ENCODE peak calls at places on chromosomes 1 and 21, in four cellular contexts. Y, U, I and X are unnamed samples.

GRCh38 chr1:222817529-222817928 is 2.7 kb downstream of the DISP1 start:
- DNase-seq in I (no peak), U (no peak), Y (no peak), X (no peak)

GRCh38 chr1:22158654-22159053 is 15.8 kb upstream of the WNT4 start:
- DNase-seq in Y (no peak), I (no peak), U (no peak), X (no peak)

GRCh38 chr1:182668633-182669032 is 15.8 kb downstream of the RGS8 start:
- DNase-seq in Y (no peak), I (no peak), U (no peak), X (no peak)

GRCh38 chr1:77387553-77387952 is 105.7 kb downstream of the AK5 start:
- DNase-seq in U (no peak), I (no peak), Y (no peak), X (no peak)

GRCh38 chr1:200776949-200777348 is 38.3 kb downstream of the CAMSAP2 start:
- DNase-seq in Y (no peak), U (peak; percentile 5), I (no peak), X (no peak)

GRCh38 chr1:165914136-165914798 is 86.9 kb downstream of the UCK2 start:
- DNase-seq in Y (peak; percentile 54), I (peak; percentile 80), U (peak; percentile 67), X (peak; percentile 81)

GRCh38 chr1:165075725-165076370 is 280.7 kb downstream of the LMX1A start:
- DNase-seq in I (peak; percentile 27), Y (no peak), U (peak; percentile 18), X (peak; percentile 77)

GRCh38 chr21:36325373-36326010 is 5.5 kb downstream of the MORC3 start:
- DNase-seq in U (peak; percentile 42), I (no peak), Y (no peak), X (no peak)

GRCh38 chr1:69686367-69686984 is 118.8 kb downstream of the LRRC7 start:
- DNase-seq in U (no peak), I (no peak), Y (no peak), X (no peak)

GRCh38 chr1:232868793-232869491 is 63.7 kb downstream of the MAP10 start:
- DNase-seq in I (no peak), Y (no peak), U (no peak), X (no peak)

GRCh38 chr1:160795951-160796383 is at the start of gene LY9:
- DNase-seq in Y (peak; percentile 97), U (no peak), I (no peak), X (no peak)

GRCh38 chr1:31372961-31373896 is at the start of gene FABP3:
- DNase-seq in U (peak; percentile 71), I (peak; percentile 86), Y (no peak), X (peak; percentile 97)

GRCh38 chr1:179990847-179991246 is 36.2 kb downstream of the CEP350 start:
- DNase-seq in I (no peak), U (no peak), Y (no peak), X (no peak)

DNA sequence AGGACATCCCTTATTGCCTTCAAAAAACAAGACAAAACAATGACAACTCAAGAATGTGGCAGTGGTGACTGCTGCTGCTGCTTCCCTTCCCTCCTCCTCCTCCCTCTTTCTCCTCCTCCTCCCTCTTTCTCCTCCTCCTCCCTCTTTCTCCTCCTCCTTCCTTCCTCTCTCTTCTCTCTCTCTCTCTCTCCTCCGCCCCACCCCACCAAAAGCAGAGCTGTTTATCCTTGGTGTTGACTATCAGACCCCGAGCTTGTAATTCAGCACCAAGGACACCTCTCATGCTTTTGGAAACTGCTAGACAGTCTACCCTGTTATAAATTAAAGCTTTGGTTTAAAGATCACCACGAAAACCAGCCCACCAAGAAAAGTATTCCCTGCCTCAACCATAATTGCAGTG is 72.4 kb upstream of the IFNAR2 start:
- DNase-seq in Y (no peak), U (no peak), I (no peak), X (peak; percentile 70)
- TF ChIP-seq REST in Y (peak; percentile 64), U (no peak), I (no peak), X (peak; percentile 76)

GRCh38 chr1:156691216-156691615 is 14.0 kb upstream of the NES start:
- DNase-seq in I (no peak), Y (no peak), U (no peak), X (no peak)

GRCh38 chr1:156692409-156692957 is 12.9 kb downstream of the CRABP2 start:
- DNase-seq in I (peak; percentile 39), U (no peak), Y (no peak), X (no peak)

GRCh38 chr1:156690673-156691032 is 13.4 kb upstream of the NES start:
- DNase-seq in I (no peak), Y (no peak), U (no peak), X (no peak)

GRCh38 chr1:156692958-156693857 is 12.2 kb downstream of the CRABP2 start:
- DNase-seq in Y (no peak), U (peak; percentile 23), I (peak; percentile 80), X (peak; percentile 100)

DNA sequence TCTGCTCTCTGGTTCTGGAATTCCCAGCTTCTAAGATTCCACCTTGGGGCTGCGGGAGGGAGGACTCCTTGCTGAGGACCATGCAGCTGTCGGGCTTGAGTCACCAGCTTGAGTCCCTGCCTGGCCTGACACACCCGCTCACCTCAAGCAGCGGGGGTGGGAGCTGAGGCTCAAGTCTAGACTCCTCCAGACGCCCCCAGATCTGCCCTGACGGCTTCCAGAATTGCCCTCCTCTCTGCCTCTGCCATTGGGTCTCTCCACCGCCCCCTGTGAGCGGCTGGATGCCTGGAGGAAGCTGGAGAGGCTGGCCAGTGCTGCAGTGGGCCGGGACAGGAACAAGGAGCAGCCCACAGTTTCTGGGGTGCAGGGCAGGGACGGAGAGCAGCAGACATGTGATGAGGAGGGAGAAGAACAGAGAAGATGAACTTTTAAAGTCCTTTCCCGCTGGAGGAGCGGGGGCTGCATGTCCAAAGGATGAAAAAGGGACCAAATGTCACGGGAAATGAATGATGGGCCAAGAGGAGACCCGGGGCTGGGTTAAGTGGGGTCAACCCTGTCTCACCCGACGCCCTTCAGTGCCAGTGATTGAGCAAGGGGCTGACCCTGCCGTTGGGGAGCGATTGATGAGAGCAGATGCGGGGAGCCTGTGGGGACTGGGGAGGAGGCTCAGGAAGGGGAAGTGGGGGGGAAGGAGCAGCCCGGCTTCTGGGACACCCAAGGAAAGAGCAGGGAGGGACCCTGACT is 13.5 kb downstream of the CRABP2 start:
- DNase-seq in Y (no peak), U (no peak), I (peak; percentile 63), X (peak; percentile 76)
- TF ChIP-seq EZH2 in Y (no peak), U (no peak), I (no peak), X (no peak)

DNA sequence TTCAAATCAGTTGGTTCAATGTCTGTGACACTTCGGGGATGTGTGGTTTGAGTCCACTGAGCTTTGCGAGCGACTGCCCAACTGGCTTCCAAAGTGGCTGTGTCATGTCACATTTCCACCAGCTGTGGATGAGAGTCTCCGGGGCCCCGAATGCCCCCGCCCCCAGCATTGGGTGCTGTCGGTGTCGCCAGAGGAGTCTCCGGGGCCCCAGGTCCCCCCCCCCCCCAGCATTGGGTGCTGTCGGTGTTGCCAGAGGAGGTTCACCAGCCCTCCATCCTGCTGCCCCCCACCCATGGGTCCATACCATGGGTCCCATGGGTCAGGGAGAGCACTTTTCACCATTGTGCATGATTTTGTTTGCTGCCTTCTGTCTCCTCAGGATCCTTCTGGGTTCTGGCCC is 9.0 kb upstream of the SMYD3 start:
- DNase-seq in U (no peak), Y (no peak), I (no peak), X (no peak)
- TF ChIP-seq CREB1 in U (no peak), Y (no peak), I (no peak), X (no peak)

DNA sequence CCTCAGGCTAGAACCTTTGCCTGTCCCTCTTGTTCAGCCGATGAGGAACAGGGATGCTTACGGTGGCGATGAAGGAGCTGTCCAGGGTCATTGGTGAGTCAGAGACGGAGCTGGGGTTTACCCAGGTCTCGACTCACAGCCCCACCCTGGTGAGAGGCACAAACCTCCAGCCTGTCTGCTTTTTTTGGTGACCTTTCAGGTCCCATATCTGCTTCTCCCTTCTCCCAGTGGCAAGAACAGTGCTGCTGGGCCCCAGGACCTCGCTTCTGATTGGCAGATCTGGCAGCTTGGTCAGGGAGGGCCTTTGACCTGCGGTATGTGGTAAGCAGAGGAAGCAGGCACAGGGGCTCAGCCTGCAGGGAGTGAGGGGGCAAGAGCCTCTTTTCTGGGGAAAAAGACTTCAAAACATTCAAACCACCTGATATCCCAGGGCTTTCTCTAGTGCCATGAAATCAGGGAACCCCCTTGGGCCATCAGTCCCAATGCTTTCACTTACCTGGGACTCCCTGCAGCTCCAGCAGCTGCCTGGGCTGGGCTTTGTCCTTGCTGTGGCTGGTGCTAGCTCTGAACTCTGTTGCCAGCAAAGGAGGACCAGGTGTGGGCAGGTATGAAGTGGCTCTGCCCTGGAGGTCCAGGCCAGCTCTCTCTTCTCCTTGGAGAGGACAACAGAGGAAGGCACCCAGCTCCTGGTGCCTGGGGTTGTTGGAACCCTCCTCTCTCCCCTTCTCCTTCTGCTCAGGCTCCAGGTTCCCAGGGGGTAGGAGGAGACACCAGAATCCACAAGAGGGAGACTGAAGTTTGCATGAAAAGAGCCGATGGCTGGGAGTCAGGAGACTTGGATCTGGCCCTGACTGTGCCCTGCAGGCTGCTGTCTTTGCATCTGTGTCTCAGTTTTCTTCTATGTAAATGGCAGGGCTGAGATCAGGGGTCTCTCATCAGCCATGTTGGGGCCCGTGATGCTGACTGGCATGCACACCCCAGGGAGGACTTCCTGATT is 41.4 kb downstream of the TRIM62 start:
- DNase-seq in U (peak; percentile 32), Y (no peak), I (no peak), X (peak; percentile 71)
- TF ChIP-seq REST in U (peak; percentile 35), Y (peak; percentile 60), I (peak; percentile 56), X (peak; percentile 70)

GRCh38 chr1:36703526-36704208 is 221.0 kb upstream of the CSF3R start:
- DNase-seq in Y (peak; percentile 5), I (peak; percentile 93), U (peak; percentile 57), X (peak; percentile 91)
- TF ChIP-seq EZH2 in Y (no peak), I (no peak), U (no peak), X (no peak)

DNA sequence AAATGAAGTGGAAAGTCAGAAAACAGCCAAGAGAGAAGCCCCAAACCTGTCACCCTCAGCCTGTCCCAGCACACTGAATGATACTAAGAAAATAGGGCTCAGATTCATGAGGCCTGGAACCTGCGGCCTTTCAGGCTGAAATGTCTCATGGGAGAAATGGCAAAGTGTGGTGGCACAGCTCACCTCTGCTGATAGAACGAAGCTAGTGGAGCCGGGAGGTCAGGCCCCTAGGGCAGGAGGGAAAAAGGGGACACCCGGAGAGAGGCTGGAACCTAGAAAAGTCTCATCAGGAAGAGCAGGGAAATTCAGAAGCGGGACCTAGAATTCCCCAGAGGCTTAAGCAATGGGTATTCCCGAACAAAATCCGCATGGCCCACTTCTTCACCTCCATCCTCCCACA is 107.1 kb downstream of the BCAR3 start:
- DNase-seq in Y (no peak), U (no peak), I (no peak), X (no peak)
- TF ChIP-seq CREB1 in Y (no peak), U (no peak), I (no peak), X (no peak)

GRCh38 chr1:11559211-11559970 is 80.4 kb downstream of the DISP3 start:
- DNase-seq in Y (no peak), I (no peak), U (no peak), X (no peak)

GRCh38 chr1:11562664-11563063 is 83.7 kb downstream of the DISP3 start:
- DNase-seq in I (no peak), Y (no peak), U (no peak), X (no peak)

GRCh38 chr1:11560061-11560460 is 81.1 kb downstream of the DISP3 start:
- DNase-seq in U (no peak), I (no peak), Y (no peak), X (no peak)

GRCh38 chr1:11563560-11564069 is 84.7 kb downstream of the DISP3 start:
- DNase-seq in U (no peak), Y (no peak), I (no peak), X (no peak)

GRCh38 chr1:11561740-11562139 is 82.8 kb downstream of the DISP3 start:
- DNase-seq in I (no peak), U (no peak), Y (no peak), X (no peak)
- TF ChIP-seq REST in I (no peak), U (no peak), Y (no peak), X (no peak)